ENCODE peak calls at places on chromosome 12, in four cellular contexts. One of them, this sample, is unnamed.

GRCh38 chr12:132886529-132887477 is 602 bp downstream of the CHFR start:
- DNase-seq in activated T-cell treated with anti-CD3 and anti-CD28 coated beads, Interleukin-2, amount 50 U/mL, for 48 hours: no peak
- DNase-seq in left ventricle myocardium inferior: no peak
- DNase-seq in colonic mucosa: peak; percentile 35
- DNase-seq in this sample: no peak

GRCh38 chr12:49200882-49201594 is 12.2 kb upstream of the TUBA1A start:
- DNase-seq in activated T-cell treated with anti-CD3 and anti-CD28 coated beads, Interleukin-2, amount 50 U/mL, for 48 hours: no peak
- DNase-seq in left ventricle myocardium inferior: no peak
- DNase-seq in colonic mucosa: no peak
- DNase-seq in this sample: no peak

GRCh38 chr12:121138284-121138683 is 5.6 kb downstream of the P2RX7 start:
- DNase-seq in activated T-cell treated with anti-CD3 and anti-CD28 coated beads, Interleukin-2, amount 50 U/mL, for 48 hours: no peak
- DNase-seq in left ventricle myocardium inferior: no peak
- DNase-seq in colonic mucosa: no peak
- DNase-seq in this sample: no peak

GRCh38 chr12:48118491-48118890 is 673 bp upstream of the PFKM start:
- DNase-seq in activated T-cell treated with anti-CD3 and anti-CD28 coated beads, Interleukin-2, amount 50 U/mL, for 48 hours: no peak
- DNase-seq in left ventricle myocardium inferior: no peak
- DNase-seq in colonic mucosa: no peak
- DNase-seq in this sample: no peak

GRCh38 chr12:107903377-107904061 is 129.0 kb downstream of the ASCL4 start:
- DNase-seq in activated T-cell treated with anti-CD3 and anti-CD28 coated beads, Interleukin-2, amount 50 U/mL, for 48 hours: peak; percentile 75
- DNase-seq in left ventricle myocardium inferior: peak; percentile 60
- DNase-seq in colonic mucosa: peak; percentile 84
- DNase-seq in this sample: peak; percentile 81

GRCh38 chr12:103799504-103800251 is 41.4 kb downstream of the NT5DC3 start:
- DNase-seq in activated T-cell treated with anti-CD3 and anti-CD28 coated beads, Interleukin-2, amount 50 U/mL, for 48 hours: no peak
- DNase-seq in left ventricle myocardium inferior: no peak
- DNase-seq in colonic mucosa: peak; percentile 44
- DNase-seq in this sample: no peak

GRCh38 chr12:6915023-6915788 is 826 bp downstream of the ENO2 start:
- DNase-seq in activated T-cell treated with anti-CD3 and anti-CD28 coated beads, Interleukin-2, amount 50 U/mL, for 48 hours: no peak
- DNase-seq in left ventricle myocardium inferior: peak; percentile 45
- DNase-seq in colonic mucosa: peak; percentile 65
- DNase-seq in this sample: no peak

GRCh38 chr12:47249082-47249481 is 169.3 kb upstream of the AMIGO2 start:
- DNase-seq in activated T-cell treated with anti-CD3 and anti-CD28 coated beads, Interleukin-2, amount 50 U/mL, for 48 hours: no peak
- DNase-seq in left ventricle myocardium inferior: no peak
- DNase-seq in colonic mucosa: no peak
- DNase-seq in this sample: no peak

GRCh38 chr12:10701843-10702242 is 21.3 kb downstream of the YBX3 start:
- DNase-seq in activated T-cell treated with anti-CD3 and anti-CD28 coated beads, Interleukin-2, amount 50 U/mL, for 48 hours: no peak
- DNase-seq in left ventricle myocardium inferior: no peak
- DNase-seq in colonic mucosa: no peak
- DNase-seq in this sample: no peak

GRCh38 chr12:98591209-98591608 is 2.3 kb upstream of the SLC25A3 start:
- DNase-seq in activated T-cell treated with anti-CD3 and anti-CD28 coated beads, Interleukin-2, amount 50 U/mL, for 48 hours: no peak
- DNase-seq in left ventricle myocardium inferior: no peak
- DNase-seq in colonic mucosa: no peak
- DNase-seq in this sample: no peak

GRCh38 chr12:91924827-91925226 is 220.8 kb downstream of the BTG1 start:
- DNase-seq in activated T-cell treated with anti-CD3 and anti-CD28 coated beads, Interleukin-2, amount 50 U/mL, for 48 hours: no peak
- DNase-seq in left ventricle myocardium inferior: no peak
- DNase-seq in colonic mucosa: no peak
- DNase-seq in this sample: no peak

GRCh38 chr12:106093246-106093645 is 45.5 kb downstream of the NUAK1 start:
- DNase-seq in activated T-cell treated with anti-CD3 and anti-CD28 coated beads, Interleukin-2, amount 50 U/mL, for 48 hours: no peak
- DNase-seq in left ventricle myocardium inferior: no peak
- DNase-seq in colonic mucosa: no peak
- DNase-seq in this sample: no peak

GRCh38 chr12:107344035-107344808 is 250.9 kb upstream of the CRY1 start:
- DNase-seq in activated T-cell treated with anti-CD3 and anti-CD28 coated beads, Interleukin-2, amount 50 U/mL, for 48 hours: no peak
- DNase-seq in left ventricle myocardium inferior: no peak
- DNase-seq in colonic mucosa: no peak
- DNase-seq in this sample: no peak

GRCh38 chr12:1488908-1489381 is 105.4 kb downstream of the FBXL14 start:
- DNase-seq in activated T-cell treated with anti-CD3 and anti-CD28 coated beads, Interleukin-2, amount 50 U/mL, for 48 hours: peak; percentile 31
- DNase-seq in left ventricle myocardium inferior: no peak
- DNase-seq in colonic mucosa: no peak
- DNase-seq in this sample: no peak

GRCh38 chr12:67193705-67194104 is 75.5 kb upstream of the CAND1 start:
- DNase-seq in activated T-cell treated with anti-CD3 and anti-CD28 coated beads, Interleukin-2, amount 50 U/mL, for 48 hours: peak; percentile 18
- DNase-seq in left ventricle myocardium inferior: no peak
- DNase-seq in colonic mucosa: no peak
- DNase-seq in this sample: peak; percentile 17

GRCh38 chr12:19491863-19492262 is 52.6 kb downstream of the AEBP2 start:
- DNase-seq in activated T-cell treated with anti-CD3 and anti-CD28 coated beads, Interleukin-2, amount 50 U/mL, for 48 hours: no peak
- DNase-seq in left ventricle myocardium inferior: no peak
- DNase-seq in colonic mucosa: no peak
- DNase-seq in this sample: no peak

GRCh38 chr12:104687823-104688573 is 231.2 kb downstream of the CHST11 start:
- DNase-seq in activated T-cell treated with anti-CD3 and anti-CD28 coated beads, Interleukin-2, amount 50 U/mL, for 48 hours: peak; percentile 65
- DNase-seq in left ventricle myocardium inferior: no peak
- DNase-seq in colonic mucosa: no peak
- DNase-seq in this sample: peak; percentile 60

GRCh38 chr12:53378705-53379388 is 1.1 kb upstream of the SP1 start:
- DNase-seq in activated T-cell treated with anti-CD3 and anti-CD28 coated beads, Interleukin-2, amount 50 U/mL, for 48 hours: no peak
- DNase-seq in left ventricle myocardium inferior: no peak
- DNase-seq in colonic mucosa: no peak
- DNase-seq in this sample: no peak

GRCh38 chr12:7937867-7938506 is 2.0 kb upstream of the SLC2A3 start:
- DNase-seq in activated T-cell treated with anti-CD3 and anti-CD28 coated beads, Interleukin-2, amount 50 U/mL, for 48 hours: peak; percentile 35
- DNase-seq in left ventricle myocardium inferior: no peak
- DNase-seq in colonic mucosa: no peak
- DNase-seq in this sample: peak; percentile 44

GRCh38 chr12:2958432-2959193 is 584 bp upstream of the TEAD4 start:
- DNase-seq in activated T-cell treated with anti-CD3 and anti-CD28 coated beads, Interleukin-2, amount 50 U/mL, for 48 hours: peak; percentile 38
- DNase-seq in left ventricle myocardium inferior: peak; percentile 65
- DNase-seq in colonic mucosa: peak; percentile 71
- DNase-seq in this sample: peak; percentile 5

GRCh38 chr12:121388421-121388981 is 11.4 kb upstream of the RNF34 start:
- DNase-seq in activated T-cell treated with anti-CD3 and anti-CD28 coated beads, Interleukin-2, amount 50 U/mL, for 48 hours: no peak
- DNase-seq in left ventricle myocardium inferior: no peak
- DNase-seq in colonic mucosa: no peak
- DNase-seq in this sample: no peak

GRCh38 chr12:131106542-131106941 is 152.8 kb downstream of the ADGRD1 start:
- DNase-seq in activated T-cell treated with anti-CD3 and anti-CD28 coated beads, Interleukin-2, amount 50 U/mL, for 48 hours: no peak
- DNase-seq in left ventricle myocardium inferior: no peak
- DNase-seq in colonic mucosa: no peak
- DNase-seq in this sample: no peak

GRCh38 chr12:109949089-109949488 is 47.1 kb downstream of the GIT2 start:
- DNase-seq in activated T-cell treated with anti-CD3 and anti-CD28 coated beads, Interleukin-2, amount 50 U/mL, for 48 hours: no peak
- DNase-seq in left ventricle myocardium inferior: no peak
- DNase-seq in colonic mucosa: peak; percentile 53
- DNase-seq in this sample: no peak

GRCh38 chr12:27303139-27304111 is 29.2 kb upstream of the BMAL2 start:
- DNase-seq in activated T-cell treated with anti-CD3 and anti-CD28 coated beads, Interleukin-2, amount 50 U/mL, for 48 hours: no peak
- DNase-seq in left ventricle myocardium inferior: no peak
- DNase-seq in colonic mucosa: no peak
- DNase-seq in this sample: no peak

GRCh38 chr12:45615268-45615667 is 114.2 kb upstream of the ARID2 start:
- DNase-seq in activated T-cell treated with anti-CD3 and anti-CD28 coated beads, Interleukin-2, amount 50 U/mL, for 48 hours: no peak
- DNase-seq in left ventricle myocardium inferior: no peak
- DNase-seq in colonic mucosa: no peak
- DNase-seq in this sample: no peak

GRCh38 chr12:8823565-8824300 is 1.3 kb downstream of the A2ML1 start:
- DNase-seq in activated T-cell treated with anti-CD3 and anti-CD28 coated beads, Interleukin-2, amount 50 U/mL, for 48 hours: no peak
- DNase-seq in left ventricle myocardium inferior: no peak
- DNase-seq in colonic mucosa: no peak
- DNase-seq in this sample: no peak

GRCh38 chr12:77914089-77914488 is 83.4 kb downstream of the NAV3 start:
- DNase-seq in activated T-cell treated with anti-CD3 and anti-CD28 coated beads, Interleukin-2, amount 50 U/mL, for 48 hours: no peak
- DNase-seq in left ventricle myocardium inferior: no peak
- DNase-seq in colonic mucosa: no peak
- DNase-seq in this sample: no peak

GRCh38 chr12:114679452-114679875 is 4.5 kb downstream of the TBX3 start:
- DNase-seq in activated T-cell treated with anti-CD3 and anti-CD28 coated beads, Interleukin-2, amount 50 U/mL, for 48 hours: no peak
- DNase-seq in left ventricle myocardium inferior: no peak
- DNase-seq in colonic mucosa: no peak
- DNase-seq in this sample: no peak

GRCh38 chr12:131486831-131487230 is 224.1 kb upstream of the SFSWAP start:
- DNase-seq in activated T-cell treated with anti-CD3 and anti-CD28 coated beads, Interleukin-2, amount 50 U/mL, for 48 hours: no peak
- DNase-seq in left ventricle myocardium inferior: no peak
- DNase-seq in colonic mucosa: no peak
- DNase-seq in this sample: no peak

GRCh38 chr12:6647083-6647604 is at the start of gene ACRBP:
- DNase-seq in activated T-cell treated with anti-CD3 and anti-CD28 coated beads, Interleukin-2, amount 50 U/mL, for 48 hours: peak; percentile 53
- DNase-seq in left ventricle myocardium inferior: peak; percentile 85
- DNase-seq in colonic mucosa: peak; percentile 82
- DNase-seq in this sample: peak; percentile 56

GRCh38 chr12:50620050-50620974 is 115.5 kb downstream of the DIP2B start:
- DNase-seq in activated T-cell treated with anti-CD3 and anti-CD28 coated beads, Interleukin-2, amount 50 U/mL, for 48 hours: peak; percentile 41
- DNase-seq in left ventricle myocardium inferior: no peak
- DNase-seq in colonic mucosa: no peak
- DNase-seq in this sample: peak; percentile 26

GRCh38 chr12:111436266-111436665 is 30.5 kb downstream of the SH2B3 start:
- DNase-seq in activated T-cell treated with anti-CD3 and anti-CD28 coated beads, Interleukin-2, amount 50 U/mL, for 48 hours: no peak
- DNase-seq in left ventricle myocardium inferior: no peak
- DNase-seq in colonic mucosa: no peak
- DNase-seq in this sample: no peak

GRCh38 chr12:116166306-116166705 is 111.2 kb downstream of the MED13L start:
- DNase-seq in activated T-cell treated with anti-CD3 and anti-CD28 coated beads, Interleukin-2, amount 50 U/mL, for 48 hours: no peak
- DNase-seq in left ventricle myocardium inferior: no peak
- DNase-seq in colonic mucosa: no peak
- DNase-seq in this sample: no peak

GRCh38 chr12:111454311-111454710 is 48.6 kb downstream of the SH2B3 start:
- DNase-seq in activated T-cell treated with anti-CD3 and anti-CD28 coated beads, Interleukin-2, amount 50 U/mL, for 48 hours: no peak
- DNase-seq in left ventricle myocardium inferior: no peak
- DNase-seq in colonic mucosa: no peak
- DNase-seq in this sample: no peak